ENCODE peak calls at places on chromosome 18, in ten cellular contexts. L, X, T, F, W, I, N, R, Z and B are unnamed samples.

GRCh38 chr18:48762836-48763713 is 187.7 kb downstream of the SMAD7 start:
- DNase-seq in L (no peak), X (no peak), T (no peak), F (no peak), W (no peak), I (no peak), N (no peak), R (no peak), Z (no peak), B (no peak)

GRCh38 chr18:72866901-72867701 is 686 bp downstream of the NETO1 start:
- DNase-seq in L (peak; percentile 46), X (no peak), T (no peak), F (no peak), W (no peak), I (no peak), N (no peak), R (no peak), Z (no peak), B (peak; percentile 56)

GRCh38 chr18:5546660-5547059 is 2.9 kb upstream of the EPB41L3 start:
- DNase-seq in L (peak; percentile 36), X (peak; percentile 57), T (no peak), F (no peak), W (peak; percentile 76), I (no peak), N (peak; percentile 15), R (peak; percentile 54), Z (no peak), B (peak; percentile 21)

GRCh38 chr18:40926679-40927078 is 1028.4 kb upstream of the PIK3C3 start:
- DNase-seq in L (no peak), X (no peak), T (no peak), F (no peak), W (no peak), I (no peak), N (no peak), R (no peak), Z (no peak), B (no peak)

GRCh38 chr18:45312727-45313126 is 302.5 kb upstream of the SLC14A2 start:
- DNase-seq in L (peak; percentile 19), X (no peak), T (no peak), F (no peak), W (no peak), I (no peak), N (no peak), R (no peak), Z (no peak), B (no peak)

GRCh38 chr18:9743200-9744016 is 35.3 kb downstream of the RAB31 start:
- DNase-seq in L (no peak), X (peak; percentile 95), T (no peak), F (no peak), W (peak; percentile 91), I (peak; percentile 99), N (peak; percentile 94), R (peak; percentile 88), Z (no peak), B (no peak)

GRCh38 chr18:28284132-28284531 is 107.2 kb upstream of the CDH2 start:
- DNase-seq in L (no peak), X (no peak), T (no peak), F (no peak), W (peak; percentile 20), I (peak; percentile 68), N (peak; percentile 87), R (peak; percentile 29), Z (no peak), B (no peak)

GRCh38 chr18:67652296-67652695 is 135.8 kb upstream of the DSEL start:
- DNase-seq in L (no peak), X (no peak), T (no peak), F (no peak), W (no peak), I (no peak), N (no peak), R (no peak), Z (no peak), B (no peak)

GRCh38 chr18:11847811-11848210 is 3.4 kb upstream of the CHMP1B start:
- DNase-seq in L (no peak), X (no peak), T (no peak), F (no peak), W (no peak), I (no peak), N (no peak), R (no peak), Z (no peak), B (no peak)

GRCh38 chr18:12327510-12328178 is 19.6 kb downstream of the TUBB6 start:
- DNase-seq in L (peak; percentile 94), X (peak; percentile 69), T (peak; percentile 52), F (peak; percentile 58), W (peak; percentile 88), I (peak; percentile 82), N (peak; percentile 82), R (no peak), Z (peak; percentile 80), B (peak; percentile 61)

GRCh38 chr18:48599391-48599790 is 60.6 kb downstream of the CTIF start:
- DNase-seq in L (no peak), X (no peak), T (no peak), F (no peak), W (no peak), I (no peak), N (no peak), R (no peak), Z (no peak), B (no peak)

GRCh38 chr18:79545255-79545654 is 134.3 kb upstream of the CTDP1 start:
- DNase-seq in L (no peak), X (no peak), T (no peak), F (no peak), W (no peak), I (no peak), N (no peak), R (no peak), Z (no peak), B (no peak)

GRCh38 chr18:55440988-55441387 is 147.0 kb downstream of the TCF4 start:
- DNase-seq in L (no peak), X (no peak), T (no peak), F (no peak), W (no peak), I (no peak), N (no peak), R (no peak), Z (no peak), B (no peak)

GRCh38 chr18:79611040-79611681 is 68.4 kb upstream of the CTDP1 start:
- DNase-seq in L (peak; percentile 40), X (no peak), T (no peak), F (no peak), W (peak; percentile 90), I (peak; percentile 68), N (no peak), R (peak; percentile 53), Z (no peak), B (no peak)

GRCh38 chr18:35619468-35619867 is 37.9 kb downstream of the GALNT1 start:
- DNase-seq in L (no peak), X (no peak), T (no peak), F (no peak), W (no peak), I (no peak), N (no peak), R (no peak), Z (no peak), B (no peak)